ENCODE peak calls at places on chromosome 13, in seven cellular contexts. One of them, this sample, is unnamed.

GRCh38 chr13:110517505-110518149 is 43.9 kb downstream of the RAB20 start:
- DNase-seq in astrocyte of the hippocampus: no peak
- DNase-seq in stromal cell of bone marrow: no peak
- DNase-seq in AG08395: no peak
- DNase-seq in activated CD4-positive, alpha-beta T cell treated with anti-CD3 and anti-CD28 coated beads for 48 hours: no peak
- DNase-seq in Right ventricle myocardium superior: no peak
- DNase-seq in type B pancreatic cell: no peak
- DNase-seq in this sample: peak; percentile 50

GRCh38 chr13:43444085-43444484 is 342.7 kb downstream of the ENOX1 start:
- DNase-seq in AG08395: no peak
- DNase-seq in stromal cell of bone marrow: no peak
- DNase-seq in activated CD4-positive, alpha-beta T cell treated with anti-CD3 and anti-CD28 coated beads for 48 hours: no peak
- DNase-seq in Right ventricle myocardium superior: no peak
- DNase-seq in astrocyte of the hippocampus: peak; percentile 34
- DNase-seq in type B pancreatic cell: no peak
- DNase-seq in this sample: no peak

GRCh38 chr13:67228909-67229308 is 1.2 kb downstream of the PCDH9 start:
- DNase-seq in astrocyte of the hippocampus: peak; percentile 37
- DNase-seq in type B pancreatic cell: no peak
- DNase-seq in activated CD4-positive, alpha-beta T cell treated with anti-CD3 and anti-CD28 coated beads for 48 hours: no peak
- DNase-seq in stromal cell of bone marrow: no peak
- DNase-seq in Right ventricle myocardium superior: no peak
- DNase-seq in AG08395: peak; percentile 6
- DNase-seq in this sample: peak; percentile 31

GRCh38 chr13:51838235-51838846 is 6.6 kb downstream of the TMEM272 start:
- DNase-seq in astrocyte of the hippocampus: peak; percentile 73
- DNase-seq in type B pancreatic cell: no peak
- DNase-seq in Right ventricle myocardium superior: no peak
- DNase-seq in stromal cell of bone marrow: peak; percentile 71
- DNase-seq in AG08395: peak; percentile 87
- DNase-seq in activated CD4-positive, alpha-beta T cell treated with anti-CD3 and anti-CD28 coated beads for 48 hours: no peak
- DNase-seq in this sample: peak; percentile 38

GRCh38 chr13:113545931-113546516 is 38.5 kb upstream of the TFDP1 start:
- DNase-seq in activated CD4-positive, alpha-beta T cell treated with anti-CD3 and anti-CD28 coated beads for 48 hours: no peak
- DNase-seq in astrocyte of the hippocampus: no peak
- DNase-seq in stromal cell of bone marrow: no peak
- DNase-seq in AG08395: no peak
- DNase-seq in Right ventricle myocardium superior: no peak
- DNase-seq in type B pancreatic cell: no peak
- DNase-seq in this sample: no peak

GRCh38 chr13:80177327-80177726 is 163.6 kb downstream of the SPRY2 start:
- DNase-seq in astrocyte of the hippocampus: no peak
- DNase-seq in AG08395: no peak
- DNase-seq in activated CD4-positive, alpha-beta T cell treated with anti-CD3 and anti-CD28 coated beads for 48 hours: no peak
- DNase-seq in stromal cell of bone marrow: no peak
- DNase-seq in Right ventricle myocardium superior: no peak
- DNase-seq in type B pancreatic cell: no peak
- DNase-seq in this sample: no peak

GRCh38 chr13:50798923-50799322 is 44.6 kb downstream of the DLEU7 start:
- DNase-seq in astrocyte of the hippocampus: peak; percentile 47
- DNase-seq in activated CD4-positive, alpha-beta T cell treated with anti-CD3 and anti-CD28 coated beads for 48 hours: no peak
- DNase-seq in Right ventricle myocardium superior: no peak
- DNase-seq in AG08395: peak; percentile 48
- DNase-seq in stromal cell of bone marrow: peak; percentile 44
- DNase-seq in type B pancreatic cell: no peak
- DNase-seq in this sample: no peak

GRCh38 chr13:39451860-39452301 is 151.1 kb downstream of the LHFPL6 start:
- DNase-seq in Right ventricle myocardium superior: peak; percentile 70
- DNase-seq in AG08395: no peak
- DNase-seq in type B pancreatic cell: no peak
- DNase-seq in stromal cell of bone marrow: no peak
- DNase-seq in activated CD4-positive, alpha-beta T cell treated with anti-CD3 and anti-CD28 coated beads for 48 hours: no peak
- DNase-seq in astrocyte of the hippocampus: no peak
- DNase-seq in this sample: peak; percentile 79

GRCh38 chr13:47433461-47434005 is 536.7 kb upstream of the HTR2A start:
- DNase-seq in Right ventricle myocardium superior: no peak
- DNase-seq in type B pancreatic cell: no peak
- DNase-seq in stromal cell of bone marrow: no peak
- DNase-seq in astrocyte of the hippocampus: no peak
- DNase-seq in AG08395: peak; percentile 31
- DNase-seq in activated CD4-positive, alpha-beta T cell treated with anti-CD3 and anti-CD28 coated beads for 48 hours: no peak
- DNase-seq in this sample: peak; percentile 27

GRCh38 chr13:94658926-94659649 is 53.3 kb downstream of the SOX21 start:
- DNase-seq in activated CD4-positive, alpha-beta T cell treated with anti-CD3 and anti-CD28 coated beads for 48 hours: no peak
- DNase-seq in stromal cell of bone marrow: no peak
- DNase-seq in type B pancreatic cell: no peak
- DNase-seq in Right ventricle myocardium superior: no peak
- DNase-seq in AG08395: no peak
- DNase-seq in astrocyte of the hippocampus: no peak
- DNase-seq in this sample: no peak

GRCh38 chr13:114109646-114110045 is 22.8 kb downstream of the RASA3 start:
- DNase-seq in astrocyte of the hippocampus: no peak
- DNase-seq in stromal cell of bone marrow: no peak
- DNase-seq in type B pancreatic cell: no peak
- DNase-seq in activated CD4-positive, alpha-beta T cell treated with anti-CD3 and anti-CD28 coated beads for 48 hours: peak; percentile 68
- DNase-seq in AG08395: no peak
- DNase-seq in Right ventricle myocardium superior: peak; percentile 66
- DNase-seq in this sample: no peak

GRCh38 chr13:34216251-34216650 is 398.3 kb downstream of the RFC3 start:
- DNase-seq in Right ventricle myocardium superior: no peak
- DNase-seq in type B pancreatic cell: no peak
- DNase-seq in activated CD4-positive, alpha-beta T cell treated with anti-CD3 and anti-CD28 coated beads for 48 hours: no peak
- DNase-seq in stromal cell of bone marrow: no peak
- DNase-seq in astrocyte of the hippocampus: no peak
- DNase-seq in AG08395: no peak
- DNase-seq in this sample: peak; percentile 60

GRCh38 chr13:97798836-97799235 is 154.6 kb upstream of the IPO5 start:
- DNase-seq in type B pancreatic cell: no peak
- DNase-seq in Right ventricle myocardium superior: no peak
- DNase-seq in astrocyte of the hippocampus: no peak
- DNase-seq in stromal cell of bone marrow: no peak
- DNase-seq in AG08395: no peak
- DNase-seq in activated CD4-positive, alpha-beta T cell treated with anti-CD3 and anti-CD28 coated beads for 48 hours: no peak
- DNase-seq in this sample: peak; percentile 82

GRCh38 chr13:42486711-42487198 is 87.2 kb upstream of the TNFSF11 start:
- DNase-seq in Right ventricle myocardium superior: no peak
- DNase-seq in type B pancreatic cell: no peak
- DNase-seq in activated CD4-positive, alpha-beta T cell treated with anti-CD3 and anti-CD28 coated beads for 48 hours: no peak
- DNase-seq in astrocyte of the hippocampus: peak; percentile 74
- DNase-seq in stromal cell of bone marrow: peak; percentile 77
- DNase-seq in AG08395: peak; percentile 55
- DNase-seq in this sample: peak; percentile 73

GRCh38 chr13:39578821-39579291 is 24.1 kb downstream of the LHFPL6 start:
- DNase-seq in Right ventricle myocardium superior: no peak
- DNase-seq in type B pancreatic cell: no peak
- DNase-seq in activated CD4-positive, alpha-beta T cell treated with anti-CD3 and anti-CD28 coated beads for 48 hours: no peak
- DNase-seq in stromal cell of bone marrow: no peak
- DNase-seq in astrocyte of the hippocampus: no peak
- DNase-seq in AG08395: no peak
- DNase-seq in this sample: no peak

GRCh38 chr13:21152251-21152899 is 24.0 kb downstream of the SKA3 start:
- DNase-seq in Right ventricle myocardium superior: no peak
- DNase-seq in type B pancreatic cell: no peak
- DNase-seq in activated CD4-positive, alpha-beta T cell treated with anti-CD3 and anti-CD28 coated beads for 48 hours: no peak
- DNase-seq in stromal cell of bone marrow: no peak
- DNase-seq in astrocyte of the hippocampus: no peak
- DNase-seq in AG08395: no peak
- DNase-seq in this sample: no peak

GRCh38 chr13:42174344-42175162 is 97.4 kb upstream of the AKAP11 start:
- DNase-seq in activated CD4-positive, alpha-beta T cell treated with anti-CD3 and anti-CD28 coated beads for 48 hours: no peak
- DNase-seq in AG08395: no peak
- DNase-seq in type B pancreatic cell: no peak
- DNase-seq in Right ventricle myocardium superior: no peak
- DNase-seq in astrocyte of the hippocampus: peak; percentile 42
- DNase-seq in stromal cell of bone marrow: no peak
- DNase-seq in this sample: no peak

GRCh38 chr13:98447881-98448641 is 128.8 kb downstream of the STK24 start:
- DNase-seq in type B pancreatic cell: no peak
- DNase-seq in astrocyte of the hippocampus: peak; percentile 55
- DNase-seq in AG08395: peak; percentile 43
- DNase-seq in Right ventricle myocardium superior: peak; percentile 71
- DNase-seq in activated CD4-positive, alpha-beta T cell treated with anti-CD3 and anti-CD28 coated beads for 48 hours: peak; percentile 50
- DNase-seq in stromal cell of bone marrow: no peak
- DNase-seq in this sample: peak; percentile 31

GRCh38 chr13:48118025-48118424 is 23.1 kb upstream of the MED4 start:
- DNase-seq in AG08395: no peak
- DNase-seq in activated CD4-positive, alpha-beta T cell treated with anti-CD3 and anti-CD28 coated beads for 48 hours: no peak
- DNase-seq in type B pancreatic cell: no peak
- DNase-seq in stromal cell of bone marrow: no peak
- DNase-seq in Right ventricle myocardium superior: no peak
- DNase-seq in astrocyte of the hippocampus: no peak
- DNase-seq in this sample: no peak

GRCh38 chr13:39111145-39111544 is 72.9 kb downstream of the NHLRC3 start:
- DNase-seq in type B pancreatic cell: no peak
- DNase-seq in astrocyte of the hippocampus: no peak
- DNase-seq in Right ventricle myocardium superior: no peak
- DNase-seq in AG08395: no peak
- DNase-seq in stromal cell of bone marrow: no peak
- DNase-seq in activated CD4-positive, alpha-beta T cell treated with anti-CD3 and anti-CD28 coated beads for 48 hours: no peak
- DNase-seq in this sample: no peak

GRCh38 chr13:43799191-43799590 is 12.4 kb upstream of the ENOX1 start:
- DNase-seq in Right ventricle myocardium superior: no peak
- DNase-seq in stromal cell of bone marrow: no peak
- DNase-seq in activated CD4-positive, alpha-beta T cell treated with anti-CD3 and anti-CD28 coated beads for 48 hours: peak; percentile 6
- DNase-seq in type B pancreatic cell: no peak
- DNase-seq in astrocyte of the hippocampus: no peak
- DNase-seq in AG08395: no peak
- DNase-seq in this sample: no peak

GRCh38 chr13:78323848-78324247 is 279.5 kb downstream of the POU4F1 start:
- DNase-seq in stromal cell of bone marrow: no peak
- DNase-seq in type B pancreatic cell: no peak
- DNase-seq in activated CD4-positive, alpha-beta T cell treated with anti-CD3 and anti-CD28 coated beads for 48 hours: no peak
- DNase-seq in Right ventricle myocardium superior: no peak
- DNase-seq in astrocyte of the hippocampus: no peak
- DNase-seq in AG08395: no peak
- DNase-seq in this sample: peak; percentile 40

GRCh38 chr13:113783966-113784644 is 25.1 kb downstream of the TMEM255B start:
- DNase-seq in astrocyte of the hippocampus: no peak
- DNase-seq in activated CD4-positive, alpha-beta T cell treated with anti-CD3 and anti-CD28 coated beads for 48 hours: no peak
- DNase-seq in Right ventricle myocardium superior: no peak
- DNase-seq in AG08395: no peak
- DNase-seq in type B pancreatic cell: no peak
- DNase-seq in stromal cell of bone marrow: no peak
- DNase-seq in this sample: no peak

GRCh38 chr13:34738251-34739170 is 203.6 kb upstream of the NBEA start:
- DNase-seq in astrocyte of the hippocampus: no peak
- DNase-seq in AG08395: no peak
- DNase-seq in Right ventricle myocardium superior: no peak
- DNase-seq in stromal cell of bone marrow: no peak
- DNase-seq in type B pancreatic cell: no peak
- DNase-seq in activated CD4-positive, alpha-beta T cell treated with anti-CD3 and anti-CD28 coated beads for 48 hours: no peak
- DNase-seq in this sample: peak; percentile 15

GRCh38 chr13:33233547-33233946 is 52.0 kb downstream of the STARD13 start:
- DNase-seq in AG08395: no peak
- DNase-seq in astrocyte of the hippocampus: no peak
- DNase-seq in activated CD4-positive, alpha-beta T cell treated with anti-CD3 and anti-CD28 coated beads for 48 hours: no peak
- DNase-seq in Right ventricle myocardium superior: peak; percentile 78
- DNase-seq in type B pancreatic cell: no peak
- DNase-seq in stromal cell of bone marrow: no peak
- DNase-seq in this sample: no peak

GRCh38 chr13:37144661-37145060 is 39.2 kb upstream of the CSNK1A1L start:
- DNase-seq in type B pancreatic cell: no peak
- DNase-seq in Right ventricle myocardium superior: no peak
- DNase-seq in stromal cell of bone marrow: peak; percentile 54
- DNase-seq in astrocyte of the hippocampus: peak; percentile 55
- DNase-seq in activated CD4-positive, alpha-beta T cell treated with anti-CD3 and anti-CD28 coated beads for 48 hours: no peak
- DNase-seq in AG08395: peak; percentile 48
- DNase-seq in this sample: peak; percentile 48

GRCh38 chr13:109288151-109288709 is 498.2 kb downstream of the IRS2 start:
- DNase-seq in type B pancreatic cell: no peak
- DNase-seq in AG08395: no peak
- DNase-seq in activated CD4-positive, alpha-beta T cell treated with anti-CD3 and anti-CD28 coated beads for 48 hours: no peak
- DNase-seq in astrocyte of the hippocampus: peak; percentile 28
- DNase-seq in Right ventricle myocardium superior: no peak
- DNase-seq in stromal cell of bone marrow: no peak
- DNase-seq in this sample: peak; percentile 29

GRCh38 chr13:51453959-51454703 is 1.3 kb upstream of the INTS6 start:
- DNase-seq in AG08395: peak; percentile 12
- DNase-seq in type B pancreatic cell: no peak
- DNase-seq in stromal cell of bone marrow: peak; percentile 3
- DNase-seq in astrocyte of the hippocampus: no peak
- DNase-seq in activated CD4-positive, alpha-beta T cell treated with anti-CD3 and anti-CD28 coated beads for 48 hours: peak; percentile 57
- DNase-seq in Right ventricle myocardium superior: no peak
- DNase-seq in this sample: peak; percentile 44

GRCh38 chr13:114111577-114111976 is 20.8 kb downstream of the RASA3 start:
- DNase-seq in AG08395: no peak
- DNase-seq in stromal cell of bone marrow: no peak
- DNase-seq in astrocyte of the hippocampus: no peak
- DNase-seq in Right ventricle myocardium superior: peak; percentile 6
- DNase-seq in activated CD4-positive, alpha-beta T cell treated with anti-CD3 and anti-CD28 coated beads for 48 hours: peak; percentile 31
- DNase-seq in type B pancreatic cell: no peak
- DNase-seq in this sample: peak; percentile 31

GRCh38 chr13:100794575-100794974 is 120.0 kb upstream of the TMTC4 start:
- DNase-seq in type B pancreatic cell: no peak
- DNase-seq in stromal cell of bone marrow: no peak
- DNase-seq in AG08395: no peak
- DNase-seq in astrocyte of the hippocampus: no peak
- DNase-seq in activated CD4-positive, alpha-beta T cell treated with anti-CD3 and anti-CD28 coated beads for 48 hours: no peak
- DNase-seq in Right ventricle myocardium superior: no peak
- DNase-seq in this sample: no peak

GRCh38 chr13:64071352-64071751 is 2655.7 kb upstream of the PCDH20 start:
- DNase-seq in type B pancreatic cell: no peak
- DNase-seq in astrocyte of the hippocampus: no peak
- DNase-seq in Right ventricle myocardium superior: no peak
- DNase-seq in stromal cell of bone marrow: no peak
- DNase-seq in AG08395: no peak
- DNase-seq in activated CD4-positive, alpha-beta T cell treated with anti-CD3 and anti-CD28 coated beads for 48 hours: no peak
- DNase-seq in this sample: no peak

GRCh38 chr13:40563350-40564125 is 102.9 kb downstream of the FOXO1 start:
- DNase-seq in activated CD4-positive, alpha-beta T cell treated with anti-CD3 and anti-CD28 coated beads for 48 hours: no peak
- DNase-seq in type B pancreatic cell: no peak
- DNase-seq in astrocyte of the hippocampus: no peak
- DNase-seq in Right ventricle myocardium superior: no peak
- DNase-seq in AG08395: no peak
- DNase-seq in stromal cell of bone marrow: no peak
- DNase-seq in this sample: peak; percentile 47

GRCh38 chr13:22061371-22061805 is 390.5 kb downstream of the FGF9 start:
- DNase-seq in Right ventricle myocardium superior: no peak
- DNase-seq in astrocyte of the hippocampus: no peak
- DNase-seq in type B pancreatic cell: no peak
- DNase-seq in activated CD4-positive, alpha-beta T cell treated with anti-CD3 and anti-CD28 coated beads for 48 hours: peak; percentile 61
- DNase-seq in stromal cell of bone marrow: no peak
- DNase-seq in AG08395: no peak
- DNase-seq in this sample: no peak

GRCh38 chr13:113275387-113275786 is 21.7 kb upstream of the LAMP1 start:
- DNase-seq in astrocyte of the hippocampus: peak; percentile 79
- DNase-seq in activated CD4-positive, alpha-beta T cell treated with anti-CD3 and anti-CD28 coated beads for 48 hours: peak; percentile 47
- DNase-seq in stromal cell of bone marrow: peak; percentile 36
- DNase-seq in AG08395: peak; percentile 62
- DNase-seq in Right ventricle myocardium superior: no peak
- DNase-seq in type B pancreatic cell: no peak
- DNase-seq in this sample: peak; percentile 66

GRCh38 chr13:53311561-53311960 is 282.9 kb downstream of the OLFM4 start:
- DNase-seq in Right ventricle myocardium superior: no peak
- DNase-seq in type B pancreatic cell: no peak
- DNase-seq in stromal cell of bone marrow: no peak
- DNase-seq in astrocyte of the hippocampus: no peak
- DNase-seq in activated CD4-positive, alpha-beta T cell treated with anti-CD3 and anti-CD28 coated beads for 48 hours: no peak
- DNase-seq in AG08395: no peak
- DNase-seq in this sample: no peak

GRCh38 chr13:27967203-27967735 is 1.8 kb downstream of the CDX2 start:
- DNase-seq in type B pancreatic cell: peak; percentile 58
- DNase-seq in astrocyte of the hippocampus: no peak
- DNase-seq in AG08395: no peak
- DNase-seq in Right ventricle myocardium superior: no peak
- DNase-seq in activated CD4-positive, alpha-beta T cell treated with anti-CD3 and anti-CD28 coated beads for 48 hours: no peak
- DNase-seq in stromal cell of bone marrow: no peak
- DNase-seq in this sample: no peak

GRCh38 chr13:80086304-80086721 is 254.6 kb downstream of the SPRY2 start:
- DNase-seq in AG08395: no peak
- DNase-seq in type B pancreatic cell: no peak
- DNase-seq in stromal cell of bone marrow: no peak
- DNase-seq in Right ventricle myocardium superior: no peak
- DNase-seq in astrocyte of the hippocampus: peak; percentile 2
- DNase-seq in activated CD4-positive, alpha-beta T cell treated with anti-CD3 and anti-CD28 coated beads for 48 hours: no peak
- DNase-seq in this sample: no peak

GRCh38 chr13:65914707-65915106 is 1315.4 kb downstream of the PCDH9 start:
- DNase-seq in Right ventricle myocardium superior: no peak
- DNase-seq in type B pancreatic cell: no peak
- DNase-seq in stromal cell of bone marrow: peak; percentile 62
- DNase-seq in AG08395: peak; percentile 18
- DNase-seq in astrocyte of the hippocampus: peak; percentile 28
- DNase-seq in activated CD4-positive, alpha-beta T cell treated with anti-CD3 and anti-CD28 coated beads for 48 hours: no peak
- DNase-seq in this sample: peak; percentile 89

This sample was measured in cardiac fibroblast.